ENCODE peak calls at places on chromosomes 3 and 15, in four cellular contexts. One of them, this sample, is unnamed.

GRCh38 chr3:136898549-136898948 is 36.5 kb downstream of the NCK1 start:
- DNase-seq in transverse colon: no peak
- DNase-seq in right cardiac atrium: no peak
- DNase-seq in PC-3: no peak
- DNase-seq in this sample: no peak

GRCh38 chr3:136844726-136845125 is 17.3 kb upstream of the NCK1 start:
- DNase-seq in transverse colon: no peak
- DNase-seq in right cardiac atrium: no peak
- DNase-seq in PC-3: no peak
- DNase-seq in this sample: no peak

GRCh38 chr3:189275182-189275581 is 103.4 kb downstream of the TPRG1 start:
- DNase-seq in transverse colon: no peak
- DNase-seq in right cardiac atrium: no peak
- DNase-seq in PC-3: no peak
- DNase-seq in this sample: no peak

GRCh38 chr3:50320853-50321145 is 1.7 kb downstream of the HYAL2 start:
- DNase-seq in transverse colon: no peak
- DNase-seq in right cardiac atrium: no peak
- DNase-seq in PC-3: no peak
- DNase-seq in this sample: no peak

GRCh38 chr15:42608767-42609488 is 33.5 kb downstream of the STARD9 start:
- DNase-seq in transverse colon: no peak
- DNase-seq in right cardiac atrium: no peak
- DNase-seq in PC-3: no peak
- DNase-seq in this sample: no peak

GRCh38 chr3:42651248-42652091 is 2.0 kb upstream of the ZBTB47 start:
- DNase-seq in transverse colon: no peak
- DNase-seq in right cardiac atrium: no peak
- DNase-seq in PC-3: peak
- DNase-seq in this sample: peak

GRCh38 chr3:65642903-65643302 is 395.8 kb downstream of the MAGI1 start:
- DNase-seq in transverse colon: no peak
- DNase-seq in right cardiac atrium: no peak
- DNase-seq in PC-3: no peak
- DNase-seq in this sample: no peak

GRCh38 chr3:54877675-54878544 is 49.9 kb downstream of the LRTM1 start:
- DNase-seq in transverse colon: no peak
- DNase-seq in right cardiac atrium: no peak
- DNase-seq in PC-3: no peak
- DNase-seq in this sample: peak

GRCh38 chr3:99920530-99921376 is 103.1 kb downstream of the CMSS1 start:
- DNase-seq in transverse colon: peak
- DNase-seq in right cardiac atrium: peak
- DNase-seq in PC-3: peak
- DNase-seq in this sample: peak

GRCh38 chr3:50649451-50649931 is 25.2 kb upstream of the DOCK3 start:
- DNase-seq in transverse colon: no peak
- DNase-seq in right cardiac atrium: peak
- DNase-seq in PC-3: no peak
- DNase-seq in this sample: no peak

GRCh38 chr15:82942691-82943090 is 9.8 kb downstream of the HOMER2 start:
- DNase-seq in transverse colon: no peak
- DNase-seq in right cardiac atrium: no peak
- DNase-seq in PC-3: peak
- DNase-seq in this sample: peak

GRCh38 chr15:66704019-66704782 is 2.2 kb downstream of the SMAD6 start:
- DNase-seq in transverse colon: peak
- DNase-seq in right cardiac atrium: peak
- DNase-seq in PC-3: no peak
- DNase-seq in this sample: no peak

GRCh38 chr3:52527732-52528595 is 5.7 kb downstream of the NT5DC2 start:
- DNase-seq in transverse colon: peak
- DNase-seq in right cardiac atrium: peak
- DNase-seq in PC-3: no peak
- DNase-seq in this sample: no peak

GRCh38 chr3:60048447-60048848 is 998.6 kb upstream of the CFAP20DC start:
- DNase-seq in transverse colon: no peak
- DNase-seq in right cardiac atrium: no peak
- DNase-seq in PC-3: no peak
- DNase-seq in this sample: no peak

GRCh38 chr15:57611938-57612337 is 20.2 kb downstream of the MYZAP start:
- DNase-seq in transverse colon: peak
- DNase-seq in right cardiac atrium: peak
- DNase-seq in PC-3: peak
- DNase-seq in this sample: peak

GRCh38 chr15:57327985-57328471 is 48.3 kb upstream of the CGNL1 start:
- DNase-seq in transverse colon: no peak
- DNase-seq in right cardiac atrium: peak
- DNase-seq in PC-3: no peak
- DNase-seq in this sample: no peak

GRCh38 chr3:121855555-121855954 is 20.5 kb downstream of the EAF2 start:
- DNase-seq in transverse colon: no peak
- DNase-seq in right cardiac atrium: no peak
- DNase-seq in PC-3: peak
- DNase-seq in this sample: peak

GRCh38 chr3:197408177-197408957 is 110.0 kb upstream of the DLG1 start:
- DNase-seq in transverse colon: no peak
- DNase-seq in right cardiac atrium: no peak
- DNase-seq in PC-3: peak
- DNase-seq in this sample: no peak

GRCh38 chr15:25525741-25526140 is 86.9 kb upstream of the UBE3A start:
- DNase-seq in transverse colon: no peak
- DNase-seq in right cardiac atrium: no peak
- DNase-seq in PC-3: no peak
- DNase-seq in this sample: no peak

GRCh38 chr3:77042892-77043291 is 3.0 kb downstream of the ROBO2 start:
- DNase-seq in transverse colon: no peak
- DNase-seq in right cardiac atrium: no peak
- DNase-seq in PC-3: peak
- DNase-seq in this sample: no peak

GRCh38 chr3:42101048-42101447 is 9.9 kb downstream of the TRAK1 start:
- DNase-seq in transverse colon: no peak
- DNase-seq in right cardiac atrium: peak
- DNase-seq in PC-3: peak
- DNase-seq in this sample: peak

GRCh38 chr15:69755571-69756310 is 303.1 kb downstream of the RPLP1 start:
- DNase-seq in transverse colon: peak
- DNase-seq in right cardiac atrium: peak
- DNase-seq in PC-3: no peak
- DNase-seq in this sample: no peak

GRCh38 chr3:140270329-140270728 is 335.3 kb downstream of the CLSTN2 start:
- DNase-seq in transverse colon: no peak
- DNase-seq in right cardiac atrium: no peak
- DNase-seq in PC-3: no peak
- DNase-seq in this sample: peak

GRCh38 chr3:30448946-30449686 is 157.3 kb upstream of the TGFBR2 start:
- DNase-seq in transverse colon: no peak
- DNase-seq in right cardiac atrium: no peak
- DNase-seq in PC-3: no peak
- DNase-seq in this sample: no peak

GRCh38 chr3:54988302-54989022 is 60.6 kb upstream of the LRTM1 start:
- DNase-seq in transverse colon: no peak
- DNase-seq in right cardiac atrium: peak
- DNase-seq in PC-3: no peak
- DNase-seq in this sample: peak

GRCh38 chr3:178320481-178321352 is 215.5 kb upstream of the KCNMB2 start:
- DNase-seq in transverse colon: no peak
- DNase-seq in right cardiac atrium: peak
- DNase-seq in PC-3: peak
- DNase-seq in this sample: peak

GRCh38 chr15:50055333-50056278 is 63.4 kb downstream of the ATP8B4 start:
- DNase-seq in transverse colon: no peak
- DNase-seq in right cardiac atrium: no peak
- DNase-seq in PC-3: no peak
- DNase-seq in this sample: no peak

GRCh38 chr3:125611908-125612307 is 16.6 kb upstream of the OSBPL11 start:
- DNase-seq in transverse colon: no peak
- DNase-seq in right cardiac atrium: no peak
- DNase-seq in PC-3: no peak
- DNase-seq in this sample: no peak

GRCh38 chr15:28269097-28269496 is 52.9 kb downstream of the HERC2 start:
- DNase-seq in transverse colon: no peak
- DNase-seq in right cardiac atrium: peak
- DNase-seq in PC-3: peak
- DNase-seq in this sample: peak

GRCh38 chr3:106824856-106825255 is 552.4 kb upstream of the CCDC54 start:
- DNase-seq in transverse colon: no peak
- DNase-seq in right cardiac atrium: no peak
- DNase-seq in PC-3: peak
- DNase-seq in this sample: peak

GRCh38 chr3:113912551-113913246 is 35.1 kb upstream of the ZDHHC23 start:
- DNase-seq in transverse colon: peak
- DNase-seq in right cardiac atrium: no peak
- DNase-seq in PC-3: peak
- DNase-seq in this sample: peak

GRCh38 chr15:98803228-98804056 is 155.1 kb downstream of the IGF1R start:
- DNase-seq in transverse colon: no peak
- DNase-seq in right cardiac atrium: no peak
- DNase-seq in PC-3: peak
- DNase-seq in this sample: peak

GRCh38 chr3:10510743-10511432 is 5.5 kb upstream of the ATP2B2 start:
- DNase-seq in transverse colon: no peak
- DNase-seq in right cardiac atrium: no peak
- DNase-seq in PC-3: no peak
- DNase-seq in this sample: no peak

GRCh38 chr3:78647735-78648134 is 1120.1 kb downstream of the ROBO1 start:
- DNase-seq in transverse colon: no peak
- DNase-seq in right cardiac atrium: no peak
- DNase-seq in PC-3: peak
- DNase-seq in this sample: peak

GRCh38 chr3:117439812-117440211 is 730.2 kb downstream of the TUSC7 start:
- DNase-seq in transverse colon: no peak
- DNase-seq in right cardiac atrium: no peak
- DNase-seq in PC-3: peak
- DNase-seq in this sample: peak

GRCh38 chr3:117447419-117447818 is 737.8 kb downstream of the TUSC7 start:
- DNase-seq in transverse colon: no peak
- DNase-seq in right cardiac atrium: no peak
- DNase-seq in PC-3: no peak
- DNase-seq in this sample: no peak

GRCh38 chr3:117443014-117443413 is 733.4 kb downstream of the TUSC7 start:
- DNase-seq in transverse colon: no peak
- DNase-seq in right cardiac atrium: no peak
- DNase-seq in PC-3: no peak
- DNase-seq in this sample: peak

GRCh38 chr3:117444175-117444574 is 734.6 kb downstream of the TUSC7 start:
- DNase-seq in transverse colon: no peak
- DNase-seq in right cardiac atrium: no peak
- DNase-seq in PC-3: no peak
- DNase-seq in this sample: no peak

GRCh38 chr3:117441851-117442250 is 732.3 kb downstream of the TUSC7 start:
- DNase-seq in transverse colon: no peak
- DNase-seq in right cardiac atrium: no peak
- DNase-seq in PC-3: peak
- DNase-seq in this sample: no peak
- H3K4me3 ChIP-seq in transverse colon: no peak
- H3K4me3 ChIP-seq in right cardiac atrium: no peak
- H3K4me3 ChIP-seq in PC-3: no peak
- H3K4me3 ChIP-seq in this sample: no peak

DNA sequence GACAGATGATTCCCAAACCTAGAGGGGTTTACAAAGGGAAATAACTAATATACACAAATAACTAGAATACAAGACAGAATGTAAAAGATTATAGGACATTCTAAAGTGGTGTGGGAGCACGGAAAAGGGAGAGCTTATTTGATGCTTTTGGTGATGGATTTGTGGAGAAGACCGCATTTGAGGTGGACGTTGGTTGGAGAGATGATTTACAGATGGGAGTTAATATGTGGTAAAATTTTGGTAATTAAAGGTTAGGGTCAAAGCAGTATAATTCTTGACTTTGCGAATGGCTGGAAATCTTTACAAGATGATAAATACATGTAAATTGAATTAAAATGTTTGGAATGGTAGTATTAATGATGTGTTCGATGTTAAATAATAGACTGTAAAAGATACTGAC is 1.2 kb downstream of the KNL1 start:
- DNase-seq in transverse colon: no peak
- DNase-seq in right cardiac atrium: no peak
- DNase-seq in PC-3: no peak
- DNase-seq in this sample: no peak
- H3K4me3 ChIP-seq in transverse colon: peak
- H3K4me3 ChIP-seq in right cardiac atrium: peak
- H3K4me3 ChIP-seq in PC-3: peak
- H3K4me3 ChIP-seq in this sample: peak

GRCh38 chr3:187987919-187988318 is 166.0 kb upstream of the LPP start:
- DNase-seq in transverse colon: no peak
- DNase-seq in right cardiac atrium: no peak
- DNase-seq in PC-3: no peak
- DNase-seq in this sample: no peak

GRCh38 chr3:187992609-187993008 is 161.3 kb upstream of the LPP start:
- DNase-seq in transverse colon: no peak
- DNase-seq in right cardiac atrium: no peak
- DNase-seq in PC-3: no peak
- DNase-seq in this sample: no peak

GRCh38 chr3:187986514-187986934 is 167.4 kb upstream of the LPP start:
- DNase-seq in transverse colon: no peak
- DNase-seq in right cardiac atrium: no peak
- DNase-seq in PC-3: peak
- DNase-seq in this sample: peak

GRCh38 chr3:187987162-187987561 is 166.8 kb upstream of the LPP start:
- DNase-seq in transverse colon: no peak
- DNase-seq in right cardiac atrium: no peak
- DNase-seq in PC-3: peak
- DNase-seq in this sample: no peak

DNA sequence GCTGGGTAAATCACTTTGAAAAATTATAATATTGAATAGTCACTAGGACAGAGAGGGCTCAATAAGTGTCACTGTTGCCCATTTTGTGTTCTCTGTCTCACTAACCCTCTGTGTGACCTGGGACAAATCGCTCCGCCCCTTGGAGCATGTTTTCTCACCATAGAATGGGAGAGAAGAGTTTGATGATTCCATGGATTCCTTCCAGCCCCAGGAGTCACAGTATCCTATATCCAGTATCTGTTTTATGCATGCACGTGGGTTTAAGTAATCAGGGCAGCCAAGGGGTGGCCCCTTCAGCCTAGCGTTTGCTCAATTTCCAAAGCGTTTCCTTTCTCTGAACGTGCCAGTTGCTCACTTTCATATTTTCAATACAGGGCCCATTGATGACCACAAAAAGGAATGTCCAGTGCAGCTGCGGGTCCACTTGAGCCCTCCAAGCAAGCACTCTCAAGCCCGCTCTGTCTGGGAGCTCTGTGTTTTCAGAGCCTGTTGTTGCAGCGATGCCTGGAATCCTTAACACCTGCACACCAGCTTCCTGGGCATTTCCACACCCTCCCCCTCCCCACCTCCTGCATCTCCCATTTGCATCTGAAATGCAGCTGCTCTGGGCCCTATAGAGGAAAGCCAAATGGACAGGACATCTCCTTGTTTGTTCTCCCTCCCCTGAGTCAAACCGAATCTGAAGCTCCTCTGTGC is 164.4 kb upstream of the LPP start:
- DNase-seq in transverse colon: no peak
- DNase-seq in right cardiac atrium: no peak
- DNase-seq in PC-3: no peak
- DNase-seq in this sample: no peak
- H3K4me3 ChIP-seq in transverse colon: no peak
- H3K4me3 ChIP-seq in right cardiac atrium: no peak
- H3K4me3 ChIP-seq in PC-3: no peak
- H3K4me3 ChIP-seq in this sample: no peak

GRCh38 chr3:184757010-184757651 is 45.3 kb upstream of the MAGEF1 start:
- DNase-seq in transverse colon: peak
- DNase-seq in right cardiac atrium: peak
- DNase-seq in PC-3: no peak
- DNase-seq in this sample: peak
- H3K4me3 ChIP-seq in transverse colon: no peak
- H3K4me3 ChIP-seq in right cardiac atrium: no peak
- H3K4me3 ChIP-seq in PC-3: no peak
- H3K4me3 ChIP-seq in this sample: no peak

This sample was measured in epithelial cell of esophagus.